ENCODE peak calls at places on chromosomes 1 and 21, in ten cellular contexts. C is dorsolateral prefrontal cortex, J is foreskin fibroblast, F is testis, P is PC-9, M is body of pancreas, V is fibroblast of mammary gland, D is NB4, H is keratinocyte, I is lower lobe of right lung. Y is an unnamed sample.

GRCh38 chr1:158095737-158096335 is 84.9 kb upstream of the CD1D start:
- DNase-seq in I (no peak), M (peak; percentile 19), V (peak; percentile 48), C (no peak), D (peak; percentile 57), F (peak; percentile 42), H (no peak), P (no peak), J (no peak), Y (peak; percentile 53)

GRCh38 chr1:82632164-82632563 is 831.4 kb downstream of the ADGRL2 start:
- DNase-seq in H (no peak), V (peak; percentile 2), I (no peak), C (no peak), D (no peak), M (no peak), F (no peak), P (no peak), J (no peak), Y (peak; percentile 36)

GRCh38 chr1:97364086-97364485 is 556.7 kb downstream of the DPYD start:
- DNase-seq in P (no peak), F (no peak), H (no peak), C (no peak), J (no peak), I (no peak), M (no peak), D (no peak), V (peak; percentile 51), Y (peak; percentile 45)

GRCh38 chr1:2583871-2584341 is 2.7 kb upstream of the PRXL2B start:
- DNase-seq in H (no peak), V (no peak), C (no peak), D (no peak), M (peak; percentile 38), I (peak; percentile 75), J (no peak), F (no peak), P (no peak), Y (no peak)

GRCh38 chr1:100277866-100278265 is 11.8 kb downstream of the RTCA start:
- DNase-seq in H (no peak), I (no peak), D (no peak), J (no peak), C (no peak), V (peak; percentile 17), M (no peak), P (no peak), F (no peak), Y (no peak)

GRCh38 chr1:29977550-29977949 is 741.2 kb downstream of the PTPRU start:
- DNase-seq in H (no peak), P (no peak), F (no peak), M (no peak), C (no peak), D (no peak), V (no peak), J (no peak), I (no peak), Y (no peak)

GRCh38 chr1:177794316-177794991 is 175.4 kb downstream of the SEC16B start:
- DNase-seq in M (no peak), J (no peak), C (no peak), P (no peak), D (no peak), I (no peak), H (no peak), F (no peak), V (no peak), Y (no peak)

GRCh38 chr1:168589136-168589535 is 12.7 kb downstream of the XCL1 start:
- DNase-seq in F (no peak), V (no peak), P (no peak), D (no peak), J (no peak), C (no peak), M (no peak), I (no peak), H (no peak), Y (no peak)

GRCh38 chr1:208241541-208241940 is 2.6 kb downstream of the PLXNA2 start:
- DNase-seq in J (no peak), M (no peak), P (no peak), C (no peak), H (no peak), I (no peak), V (no peak), F (no peak), D (no peak), Y (no peak)

GRCh38 chr1:234833646-234834045 is 223.7 kb upstream of the IRF2BP2 start:
- DNase-seq in P (no peak), H (no peak), I (no peak), V (no peak), C (no peak), D (no peak), M (no peak), F (no peak), J (no peak), Y (no peak)

GRCh38 chr1:10216148-10216749 is 5.9 kb downstream of the KIF1B start:
- DNase-seq in H (no peak), J (no peak), D (no peak), C (no peak), I (no peak), P (no peak), F (peak; percentile 4), V (no peak), M (no peak), Y (no peak)

GRCh38 chr21:45874716-45875415 is 106.7 kb upstream of the COL6A1 start:
- DNase-seq in V (peak; percentile 97), D (peak; percentile 94), P (no peak), H (peak; percentile 62), J (peak; percentile 99), I (peak; percentile 35), C (no peak), F (no peak), M (no peak), Y (peak; percentile 97)

DNA sequence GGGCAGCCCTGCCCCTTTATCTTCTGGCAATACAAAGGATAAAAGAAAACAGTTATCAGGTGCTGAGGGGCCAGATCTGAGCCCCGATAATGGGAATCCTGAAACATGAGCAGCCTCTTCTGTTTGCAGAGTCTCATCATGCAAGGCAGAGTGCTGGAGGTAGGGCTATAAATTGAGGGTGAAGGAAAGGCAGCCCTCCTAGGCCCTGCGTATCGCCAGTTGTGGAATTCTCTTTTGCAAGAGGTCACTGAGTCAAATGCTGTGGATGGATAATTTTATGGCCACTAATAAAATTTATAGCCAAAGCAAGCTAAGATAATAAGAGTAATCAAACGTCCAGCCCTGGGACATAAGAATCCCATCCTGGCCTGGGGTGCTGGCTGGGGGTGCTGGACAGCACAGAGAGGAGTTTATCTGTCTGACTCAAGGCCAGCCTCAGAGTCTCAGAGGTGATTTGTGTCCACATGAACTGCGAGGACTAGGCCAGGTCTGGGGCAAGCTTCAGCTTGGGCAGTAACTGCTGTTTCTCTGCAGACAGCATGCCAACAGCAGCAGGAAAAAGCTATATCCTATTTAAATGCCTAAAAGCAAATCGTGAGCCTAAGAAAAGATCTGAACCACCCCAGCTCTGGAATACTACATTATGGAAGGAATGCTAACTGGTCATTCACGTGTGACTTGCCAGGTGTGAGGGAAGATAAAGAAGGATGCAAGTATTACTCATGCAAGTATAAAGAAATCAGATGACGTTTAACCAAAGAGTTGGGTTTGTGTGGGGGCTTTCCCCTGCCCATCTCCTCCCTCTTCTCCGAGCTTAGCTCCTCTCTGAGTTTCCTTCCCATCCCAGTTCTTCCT is 254.8 kb downstream of the KIF26B start:
- DNase-seq in J (no peak), D (no peak), V (no peak), P (no peak), H (no peak), C (no peak), I (no peak), F (no peak), M (no peak), Y (no peak)
- H3K4me3 ChIP-seq in J (no peak overlapping the region), D (no peak overlapping the region), V (no peak overlapping the region), P (no peak overlapping the region), H (no peak overlapping the region), C (no peak overlapping the region), I (no peak overlapping the region), F (no peak overlapping the region), M (no peak overlapping the region), Y (no peak overlapping the region)

DNA sequence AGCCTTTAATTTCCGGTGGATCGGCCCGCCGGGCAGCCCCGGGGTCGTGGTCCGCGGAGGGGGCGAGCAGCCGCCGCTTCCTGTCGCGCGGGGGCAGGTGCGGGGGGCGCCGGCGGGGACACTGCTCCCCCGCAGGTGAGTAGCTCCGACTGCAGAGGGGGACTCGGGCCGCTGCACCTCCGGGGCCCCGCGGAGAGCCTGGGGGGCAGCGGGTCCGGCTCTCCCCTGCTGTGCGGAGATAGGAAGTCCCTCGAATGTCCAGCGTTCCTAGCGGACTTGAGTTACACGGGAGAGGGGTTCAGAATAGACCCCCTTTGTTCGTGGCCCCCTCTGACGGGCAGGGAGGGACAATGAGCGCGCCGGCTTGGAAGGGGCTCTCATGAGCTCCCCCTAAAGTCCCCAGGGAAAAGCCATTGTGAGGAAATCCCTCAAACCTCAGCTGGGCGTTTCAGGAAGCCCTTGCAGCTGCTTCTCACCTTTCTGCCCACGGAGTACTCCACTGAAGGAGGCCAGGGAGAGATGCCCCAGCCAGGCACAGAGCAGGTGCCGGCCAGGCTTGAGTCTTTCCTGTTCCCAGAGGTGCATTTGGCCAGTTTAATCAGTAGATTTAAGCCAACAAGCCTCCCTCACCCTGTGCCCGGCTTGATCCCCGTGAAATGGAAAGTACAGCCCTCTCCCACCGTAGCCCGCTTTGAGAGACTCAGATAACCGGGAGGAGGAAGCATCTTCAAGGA is 925 bp downstream of the PDE9A start:
- DNase-seq in M (no peak), J (no peak), I (peak; percentile 49), C (no peak), F (no peak), H (no peak), D (peak; percentile 78), P (peak; percentile 14), V (no peak), Y (no peak)
- TF ChIP-seq CTCF in M (no peak), J (no peak), I (no peak), C (peak; percentile 13), F (no peak), H (no peak), D (no peak), P (no peak), V (no peak), Y (no peak)

DNA sequence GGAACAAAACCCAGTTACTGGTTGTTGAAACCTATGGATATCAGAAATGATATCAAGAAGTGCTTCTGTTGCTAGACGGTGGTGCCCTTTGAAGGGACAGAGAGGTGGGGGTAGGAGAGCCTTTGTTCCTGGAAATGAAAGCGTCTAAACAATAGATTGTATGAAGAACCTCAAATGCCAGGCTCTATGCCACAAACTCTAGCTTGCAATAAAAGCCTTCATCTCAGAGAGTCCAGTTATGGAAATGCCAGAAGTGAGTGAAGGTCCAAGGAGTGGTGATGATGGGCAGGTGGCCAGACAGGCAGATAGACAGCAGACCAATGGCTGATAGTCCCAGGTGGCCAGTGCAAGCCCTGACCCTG is 414.1 kb upstream of the PROX1 start:
- DNase-seq in J (no peak), F (no peak), I (no peak), M (no peak), H (no peak), D (no peak), V (no peak), C (no peak), P (no peak), Y (no peak)
- H3K4me3 ChIP-seq in J (no peak overlapping the region), F (no peak overlapping the region), I (no peak overlapping the region), M (no peak overlapping the region), H (no peak overlapping the region), D (no peak overlapping the region), V (no peak overlapping the region), C (no peak overlapping the region), P (no peak overlapping the region), Y (no peak overlapping the region)

DNA sequence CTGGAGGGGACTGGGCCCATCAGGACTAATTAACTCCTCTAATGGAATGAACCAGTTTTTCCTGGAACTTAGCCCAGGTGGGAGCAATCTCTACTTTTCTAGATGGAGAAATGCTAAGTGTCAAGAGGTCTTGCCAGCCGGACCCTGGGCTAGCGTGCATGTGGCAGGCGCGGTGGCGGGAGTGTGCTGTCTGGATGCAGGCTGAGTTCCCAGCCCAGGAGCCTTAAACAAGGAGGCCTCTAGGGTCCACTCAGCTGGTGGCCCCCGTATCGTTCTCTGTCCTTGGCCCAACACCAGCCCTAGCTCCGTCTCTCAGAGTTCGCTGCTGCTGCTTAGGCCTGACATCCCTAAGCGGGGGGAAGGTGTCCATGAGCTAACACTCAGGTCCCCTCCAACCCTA is 3.9 kb upstream of the KCNC4 start:
- DNase-seq in P (no peak), D (no peak), J (no peak), F (no peak), V (no peak), M (no peak), I (no peak), C (no peak), H (no peak), Y (no peak)
- TF ChIP-seq CTCF in P (no peak), D (no peak), J (no peak), F (no peak), V (no peak), M (no peak), I (no peak), C (no peak), H (no peak), Y (no peak)